ENCODE peak calls at places on chromosomes 1 and 21, in five cellular contexts. D, Z, W, H and R are unnamed samples.

GRCh38 chr1:240107058-240107684 is 15.5 kb downstream of the FMN2 start:
- DNase-seq in D (no peak), Z (no peak), W (no peak), H (no peak), R (peak; percentile 83)

GRCh38 chr21:26840912-26841311 is 4.3 kb downstream of the ADAMTS1 start:
- DNase-seq in D (no peak), Z (no peak), W (no peak), H (no peak), R (peak; percentile 90)

GRCh38 chr1:6472391-6472790 is 6.4 kb upstream of the TNFRSF25 start:
- DNase-seq in D (no peak), Z (no peak), W (no peak), H (no peak), R (no peak)

GRCh38 chr1:111736548-111737215 is 2.5 kb downstream of the INKA2 start:
- DNase-seq in D (no peak), Z (no peak), W (no peak), H (no peak), R (peak; percentile 50)

GRCh38 chr1:184974086-184974836 is at the start of gene NIBAN1:
- DNase-seq in D (peak; percentile 37), Z (peak; percentile 59), W (peak; percentile 41), H (peak; percentile 68), R (no peak)

GRCh38 chr21:15001773-15002647 is 62.8 kb downstream of the NRIP1 start:
- DNase-seq in D (no peak), Z (no peak), W (no peak), H (no peak), R (no peak)

GRCh38 chr1:65079941-65080340 is 68.1 kb upstream of the AK4 start:
- DNase-seq in D (no peak), Z (no peak), W (no peak), H (no peak), R (peak; percentile 52)

GRCh38 chr1:159928491-159929050 is 3.3 kb upstream of the TAGLN2 start:
- DNase-seq in D (no peak), Z (no peak), W (no peak), H (no peak), R (no peak)

GRCh38 chr1:61357539-61357938 is 275.2 kb downstream of the NFIA start:
- DNase-seq in D (no peak), Z (no peak), W (no peak), H (no peak), R (no peak)

GRCh38 chr1:30856260-30856790 is 52.2 kb downstream of the SDC3 start:
- DNase-seq in D (no peak), Z (no peak), W (no peak), H (no peak), R (no peak)

GRCh38 chr1:224635356-224635755 is 19.2 kb downstream of the CNIH3 start:
- DNase-seq in D (no peak), Z (no peak), W (no peak), H (peak; percentile 37), R (peak; percentile 73)

GRCh38 chr1:155003227-155003765 is 694 bp downstream of the ZBTB7B start:
- DNase-seq in D (no peak), Z (no peak), W (no peak), H (no peak), R (no peak)

GRCh38 chr1:52423771-52424170 is 19.4 kb downstream of the PRPF38A start:
- DNase-seq in D (no peak), Z (no peak), W (peak; percentile 26), H (no peak), R (no peak)

GRCh38 chr1:110555807-110556470 is 37.0 kb upstream of the KCNA10 start:
- DNase-seq in D (no peak), Z (no peak), W (no peak), H (no peak), R (no peak)